ENCODE peak calls at places on chromosomes 6 and 20, in five cellular contexts. K is H1, W is HepG2, S is K562, R is A549. U is an unnamed sample.

GRCh38 chr6:44064089-44064947 is 62.9 kb downstream of the MRPL14 start:
- DNase-seq in K (no peak), W (peak), S (peak), R (peak), U (no peak)

GRCh38 chr6:7899046-7899888 is 11.3 kb downstream of the TXNDC5 start:
- DNase-seq in K (no peak), W (peak), S (peak), R (peak), U (no peak)

GRCh38 chr6:141173529-141173928 is 959.2 kb upstream of the GJE1 start:
- DNase-seq in K (no peak), W (no peak), S (no peak), R (no peak), U (no peak)

GRCh38 chr20:47540443-47541354 is 39.0 kb downstream of the NCOA3 start:
- DNase-seq in K (no peak), W (peak), S (peak), R (peak), U (peak)

GRCh38 chr6:26087284-26088115 is at the start of gene HFE:
- DNase-seq in K (peak), W (peak), S (peak), R (peak), U (no peak)

GRCh38 chr6:21586760-21587181 is 6.8 kb upstream of the SOX4 start:
- DNase-seq in K (peak), W (no peak), S (no peak), R (no peak), U (no peak)

GRCh38 chr6:710601-711571 is 17.9 kb upstream of the EXOC2 start:
- DNase-seq in K (peak), W (no peak), S (peak), R (peak), U (peak)

GRCh38 chr6:128493877-128494276 is 26.5 kb downstream of the PTPRK start:
- DNase-seq in K (no peak), W (no peak), S (no peak), R (no peak), U (no peak)

GRCh38 chr20:7696311-7696710 is 243.9 kb downstream of the HAO1 start:
- DNase-seq in K (no peak), W (no peak), S (no peak), R (no peak), U (no peak)

GRCh38 chr6:25442898-25443297 is 163.7 kb downstream of the CARMIL1 start:
- DNase-seq in K (no peak), W (no peak), S (no peak), R (no peak), U (no peak)

GRCh38 chr20:33370296-33370695 is 31.0 kb downstream of the CDK5RAP1 start:
- DNase-seq in K (no peak), W (no peak), S (no peak), R (no peak), U (no peak)

GRCh38 chr6:167760979-167761793 is 65.5 kb upstream of the AFDN start:
- DNase-seq in K (no peak), W (peak), S (no peak), R (no peak), U (no peak)

GRCh38 chr6:25833136-25833535 is 1.3 kb upstream of the SLC17A1 start:
- DNase-seq in K (no peak), W (peak), S (no peak), R (no peak), U (no peak)

GRCh38 chr20:19812056-19812455 is 54.0 kb downstream of the RIN2 start:
- DNase-seq in K (no peak), W (no peak), S (no peak), R (no peak), U (no peak)

GRCh38 chr20:22333885-22334545 is 250.4 kb downstream of the FOXA2 start:
- DNase-seq in K (peak), W (peak), S (peak), R (peak), U (no peak)

GRCh38 chr6:147738089-147738488 is 229.6 kb downstream of the SAMD5 start:
- DNase-seq in K (no peak), W (no peak), S (no peak), R (no peak), U (no peak)

GRCh38 chr6:116447496-116448011 is 13.6 kb upstream of the CALHM6 start:
- DNase-seq in K (no peak), W (no peak), S (no peak), R (peak), U (no peak)

GRCh38 chr6:126957721-126958120 is 160.8 kb upstream of the RSPO3 start:
- DNase-seq in K (no peak), W (no peak), S (no peak), R (no peak), U (no peak)

GRCh38 chr6:133290926-133291325 is 49.8 kb downstream of the EYA4 start:
- DNase-seq in K (no peak), W (no peak), S (no peak), R (no peak), U (no peak)

GRCh38 chr6:133289733-133290306 is 48.7 kb downstream of the EYA4 start:
- DNase-seq in K (no peak), W (no peak), S (no peak), R (no peak), U (no peak)

GRCh38 chr6:133288662-133289061 is 47.5 kb downstream of the EYA4 start:
- DNase-seq in K (no peak), W (no peak), S (no peak), R (no peak), U (no peak)

GRCh38 chr6:133286765-133287164 is 45.6 kb downstream of the EYA4 start:
- DNase-seq in K (no peak), W (no peak), S (no peak), R (peak), U (no peak)

DNA sequence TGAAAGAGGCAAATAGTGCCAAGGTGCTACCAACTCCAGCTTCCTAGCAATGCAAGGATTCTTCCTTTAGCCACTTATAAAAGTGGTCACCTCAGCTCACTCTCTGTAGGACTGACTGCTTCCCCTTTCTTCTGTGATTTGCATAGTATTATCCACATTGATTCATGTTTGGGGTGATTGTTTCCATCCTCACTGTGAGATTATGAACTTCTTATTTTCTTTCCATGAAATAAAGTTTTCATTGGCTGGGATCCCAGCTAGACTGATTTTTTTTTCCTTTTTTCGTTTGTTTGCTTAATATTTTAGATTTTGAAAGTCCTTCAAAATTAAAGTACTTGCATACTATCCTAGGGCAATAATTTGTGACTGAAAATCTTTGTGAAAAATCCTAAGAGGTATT is 50.5 kb downstream of the EYA4 start:
- DNase-seq in K (no peak), W (no peak), S (no peak), R (no peak), U (no peak)
- TF ChIP-seq KDM1A in K (no peak), W (no peak), S (no peak), R (no peak), U (no peak)

DNA sequence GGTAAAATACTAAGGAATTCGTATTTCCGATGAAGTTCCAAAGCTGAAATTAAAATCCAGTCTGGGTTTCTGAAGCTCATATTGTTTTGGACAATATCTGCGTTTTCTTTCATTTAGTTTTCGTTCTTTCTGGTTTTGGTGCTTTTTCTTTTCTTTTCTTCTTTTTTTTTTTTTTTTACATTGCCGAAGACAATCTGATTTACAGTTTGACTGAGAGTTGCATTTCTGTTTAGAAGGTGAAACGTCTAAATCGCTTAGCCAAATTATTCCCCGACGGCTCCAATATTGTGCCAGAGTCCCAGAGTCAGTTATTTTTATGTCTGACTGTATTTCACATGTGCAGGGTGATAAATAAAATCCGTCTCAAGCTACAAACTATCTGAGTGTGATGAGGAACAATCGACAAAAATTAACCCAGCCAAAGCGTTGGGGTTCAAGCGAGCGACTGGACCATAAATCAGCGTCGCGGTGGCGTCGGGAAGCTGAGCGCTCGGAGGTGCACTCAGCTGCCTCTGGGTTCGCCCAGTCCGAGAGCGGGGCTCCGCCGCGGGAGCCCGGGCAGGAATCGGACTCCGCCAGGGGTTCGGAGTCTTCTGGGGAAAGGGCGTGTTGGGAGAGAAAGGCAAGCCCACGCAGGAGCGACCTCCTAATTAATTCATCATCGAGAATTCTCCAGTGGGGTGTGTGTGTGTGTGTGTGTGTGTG is 8.2 kb upstream of the TBX18 start:
- DNase-seq in K (peak), W (no peak), S (no peak), R (peak), U (no peak)
- TF ChIP-seq KDM1A in K (no peak), W (no peak), S (no peak), R (no peak), U (no peak)

DNA sequence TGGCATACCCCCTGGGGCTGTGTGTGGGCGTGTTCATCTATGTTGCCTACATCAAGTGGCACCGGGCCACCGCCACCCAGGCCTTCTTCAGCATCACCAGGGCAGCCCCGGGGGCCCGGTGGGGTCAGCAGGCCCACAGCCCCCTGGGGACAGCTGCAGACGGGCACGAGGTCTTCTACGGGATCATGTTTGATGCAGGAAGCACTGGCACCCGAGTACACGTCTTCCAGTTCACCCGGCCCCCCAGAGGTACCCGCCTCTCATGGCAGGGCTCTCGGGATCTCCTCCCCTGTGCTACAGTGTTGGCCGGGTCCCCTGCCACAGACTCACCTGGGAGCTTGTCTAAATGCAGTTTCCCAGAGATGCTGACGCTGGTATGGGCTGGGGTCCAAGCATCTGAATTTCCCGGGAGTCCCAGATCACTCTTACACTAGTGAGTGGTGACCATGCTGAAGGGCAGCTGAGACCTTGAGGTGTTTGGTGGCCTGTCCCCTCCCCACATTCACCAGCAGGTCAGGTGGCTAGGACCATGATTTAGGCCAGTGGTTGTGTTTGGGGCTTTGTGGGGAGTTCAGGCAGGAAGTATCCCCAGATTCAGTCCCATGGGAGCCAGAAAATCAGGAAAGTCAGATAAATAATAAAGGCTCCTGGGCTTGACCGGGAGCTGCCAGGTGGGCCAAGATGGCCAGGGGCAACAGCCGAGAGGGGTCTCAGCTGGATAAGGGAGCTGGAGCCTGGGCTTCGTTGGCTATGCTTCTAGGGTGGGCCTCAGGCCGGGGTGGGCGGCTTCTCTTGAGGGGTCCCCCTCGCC is 11.8 kb downstream of the ENTPD6 start:
- DNase-seq in K (no peak), W (no peak), S (no peak), R (no peak), U (no peak)
- TF ChIP-seq KDM1A in K (no peak), W (no peak), S (no peak), R (no peak), U (no peak)

GRCh38 chr6:6006428-6007310 is at the start of gene NRN1:
- DNase-seq in K (peak), W (no peak), S (no peak), R (no peak), U (no peak)
- TF ChIP-seq KDM1A in K (no peak), W (no peak), S (no peak), R (no peak), U (no peak)

DNA sequence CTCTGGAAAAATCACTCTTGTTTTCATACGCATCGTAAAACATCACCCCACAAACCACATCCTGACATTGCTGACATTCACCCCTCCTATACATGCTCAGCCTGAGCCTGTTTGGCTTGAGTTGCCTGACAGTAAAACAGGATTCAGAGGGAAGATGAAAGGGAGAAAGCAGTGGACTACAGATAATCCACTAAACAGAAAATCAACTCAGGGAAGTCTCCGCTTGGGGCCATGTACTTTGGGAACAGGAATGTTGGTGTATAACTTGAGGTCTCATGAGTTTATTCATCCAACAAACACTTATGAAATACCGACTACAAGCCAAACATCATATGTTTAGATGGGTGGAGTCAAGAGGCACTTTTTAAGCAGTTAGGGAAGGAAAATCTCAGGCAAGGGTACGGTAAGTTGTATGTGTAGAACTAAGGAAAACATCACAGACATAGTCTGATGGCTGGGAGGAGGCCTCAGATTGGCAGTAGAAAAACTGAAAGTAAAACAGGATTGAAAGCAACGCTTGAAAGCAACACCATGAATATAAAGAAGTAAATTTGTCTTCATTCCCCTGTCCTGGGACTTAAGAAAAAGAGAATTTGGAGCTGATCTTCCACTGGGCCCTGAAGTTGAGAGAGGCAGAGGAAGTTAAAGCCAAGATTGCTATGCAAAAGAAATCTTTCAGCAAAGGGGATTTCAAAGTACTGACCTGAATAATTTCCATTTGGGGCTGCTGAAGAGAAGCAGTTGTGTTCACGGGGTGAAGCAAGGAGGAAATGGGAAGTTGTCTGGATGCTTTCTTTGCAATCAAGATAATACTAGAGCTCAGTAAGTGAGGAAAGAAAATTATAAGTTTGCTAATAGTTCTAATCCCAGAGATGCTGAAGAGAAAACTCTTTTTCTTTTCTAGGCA is 28.8 kb downstream of the PDE7B start:
- DNase-seq in K (no peak), W (no peak), S (no peak), R (no peak), U (peak)
- TF ChIP-seq KDM1A in K (no peak), W (no peak), S (no peak), R (no peak), U (no peak)

DNA sequence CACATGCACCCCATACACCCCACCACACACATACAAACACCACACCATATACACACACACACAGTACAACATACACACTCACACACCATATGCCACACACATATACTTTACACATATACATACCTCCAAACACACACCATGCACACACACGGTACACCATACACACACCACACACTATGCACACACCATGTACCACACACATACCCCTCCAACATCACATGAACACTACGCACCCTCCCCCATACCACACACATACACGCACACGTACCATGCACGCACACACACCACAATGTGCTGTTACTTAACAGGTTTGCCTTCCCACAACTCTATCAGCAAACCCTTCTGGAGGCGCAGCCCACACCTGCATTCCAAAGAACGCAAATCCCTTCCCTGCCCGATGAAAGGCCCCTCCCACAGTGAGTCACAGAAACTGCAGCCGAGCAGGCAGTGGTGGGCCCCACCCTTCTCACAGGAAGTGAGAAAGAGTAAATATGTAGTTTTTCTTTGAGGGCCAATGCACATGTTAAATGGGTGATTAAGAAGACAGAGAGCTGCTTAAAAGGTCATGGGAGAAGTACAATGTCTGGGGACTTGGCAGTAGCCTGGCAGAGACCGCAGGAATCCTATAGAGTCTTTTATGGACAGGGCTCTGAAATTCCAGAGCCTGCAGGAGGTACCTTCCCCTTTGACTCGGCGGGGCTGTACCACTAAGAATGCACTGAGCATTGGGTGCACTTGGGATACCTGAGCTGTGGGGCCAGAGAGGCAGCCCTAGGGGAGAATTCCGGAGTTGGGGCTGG is 34.1 kb upstream of the EZR start:
- DNase-seq in K (peak), W (peak), S (peak), R (peak), U (peak)
- TF ChIP-seq KDM1A in K (peak), W (no peak), S (peak), R (no peak), U (no peak)

DNA sequence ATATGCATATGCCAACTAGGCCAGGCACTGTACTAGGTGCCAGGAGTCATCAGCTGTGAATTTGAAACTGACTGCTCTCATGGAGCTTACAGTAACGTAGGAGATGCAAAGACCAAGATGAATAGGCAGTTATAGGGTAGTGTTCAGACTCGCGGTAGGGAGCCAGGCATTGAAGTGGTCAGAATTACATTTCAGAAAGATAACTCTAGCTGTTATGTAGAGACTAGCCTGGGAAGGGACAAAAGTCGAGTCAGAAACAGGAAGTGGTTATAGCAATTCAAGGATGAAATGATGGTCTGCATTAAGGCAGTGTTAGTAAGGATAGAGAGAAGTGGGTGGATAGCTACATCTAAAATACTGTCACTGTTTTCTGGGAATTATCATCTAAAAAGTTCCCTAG is 56.6 kb downstream of the PCMT1 start:
- DNase-seq in K (no peak), W (no peak), S (no peak), R (no peak), U (no peak)
- TF ChIP-seq KDM1A in K (no peak), W (no peak), S (no peak), R (no peak), U (no peak)

GRCh38 chr6:107603029-107603428 is 113.1 kb downstream of the SOBP start:
- DNase-seq in K (no peak), W (no peak), S (no peak), R (no peak), U (no peak)

GRCh38 chr6:107600111-107600510 is 110.2 kb downstream of the SOBP start:
- DNase-seq in K (no peak), W (no peak), S (no peak), R (peak), U (no peak)

GRCh38 chr6:107599043-107599442 is 109.1 kb downstream of the SOBP start:
- DNase-seq in K (no peak), W (no peak), S (no peak), R (no peak), U (no peak)

GRCh38 chr6:107600936-107601335 is 111.0 kb downstream of the SOBP start:
- DNase-seq in K (no peak), W (peak), S (no peak), R (peak), U (no peak)

GRCh38 chr6:107601406-107601805 is 111.5 kb downstream of the SOBP start:
- DNase-seq in K (no peak), W (no peak), S (no peak), R (no peak), U (no peak)
- TF ChIP-seq KDM1A in K (no peak), W (no peak), S (no peak), R (no peak), U (no peak)

GRCh38 chr6:137767931-137768690 is 98.9 kb upstream of the TNFAIP3 start:
- DNase-seq in K (no peak), W (no peak), S (no peak), R (no peak), U (peak)
- TF ChIP-seq KDM1A in K (no peak), W (no peak), S (no peak), R (no peak), U (no peak)

GRCh38 chr20:2771631-2772080 is 28.8 kb downstream of the CPXM1 start:
- DNase-seq in K (no peak), W (peak), S (no peak), R (no peak), U (no peak)
- TF ChIP-seq KDM1A in K (no peak), W (no peak), S (no peak), R (no peak), U (no peak)

U was measured in GM12878.